ENCODE peak calls at places on chromosomes 11 and 22, in nine cellular contexts. One of them, this sample, is unnamed.

GRCh38 chr22:44088976-44089570 is 65.0 kb downstream of the PARVB start:
- DNase-seq in GM12878: no peak
- DNase-seq in PC-3: no peak
- DNase-seq in K562: no peak
- DNase-seq in hepatocyte: no peak
- DNase-seq in fibroblast of lung: no peak
- DNase-seq in GM23248: peak
- DNase-seq in A673: no peak
- DNase-seq in astrocyte: peak
- DNase-seq in this sample: peak

GRCh38 chr11:61414547-61414946 is 15.2 kb downstream of the CPSF7 start:
- DNase-seq in hepatocyte: no peak
- DNase-seq in A673: no peak
- DNase-seq in K562: no peak
- DNase-seq in GM12878: no peak
- DNase-seq in astrocyte: no peak
- DNase-seq in fibroblast of lung: no peak
- DNase-seq in GM23248: no peak
- DNase-seq in PC-3: no peak
- DNase-seq in this sample: no peak

GRCh38 chr11:14643697-14644395 is at the start of gene PDE3B:
- DNase-seq in A673: peak
- DNase-seq in GM23248: peak
- DNase-seq in PC-3: peak
- DNase-seq in fibroblast of lung: peak
- DNase-seq in hepatocyte: peak
- DNase-seq in K562: peak
- DNase-seq in GM12878: no peak
- DNase-seq in astrocyte: peak
- DNase-seq in this sample: no peak

GRCh38 chr22:37492428-37493344 is 6.5 kb upstream of the MFNG start:
- DNase-seq in astrocyte: peak
- DNase-seq in A673: peak
- DNase-seq in fibroblast of lung: peak
- DNase-seq in PC-3: peak
- DNase-seq in K562: peak
- DNase-seq in hepatocyte: no peak
- DNase-seq in GM12878: no peak
- DNase-seq in GM23248: peak
- DNase-seq in this sample: no peak

GRCh38 chr11:113023228-113023627 is 62.0 kb downstream of the NCAM1 start:
- DNase-seq in GM23248: peak
- DNase-seq in hepatocyte: no peak
- DNase-seq in astrocyte: peak
- DNase-seq in GM12878: no peak
- DNase-seq in K562: no peak
- DNase-seq in fibroblast of lung: no peak
- DNase-seq in A673: peak
- DNase-seq in PC-3: no peak
- DNase-seq in this sample: no peak

GRCh38 chr22:43633631-43634030 is 178.5 kb downstream of the EFCAB6 start:
- DNase-seq in fibroblast of lung: no peak
- DNase-seq in A673: no peak
- DNase-seq in GM23248: no peak
- DNase-seq in GM12878: no peak
- DNase-seq in astrocyte: no peak
- DNase-seq in K562: no peak
- DNase-seq in PC-3: no peak
- DNase-seq in hepatocyte: no peak
- DNase-seq in this sample: no peak

GRCh38 chr11:86205415-86206268 is 38.9 kb upstream of the EED start:
- DNase-seq in hepatocyte: no peak
- DNase-seq in GM23248: no peak
- DNase-seq in A673: no peak
- DNase-seq in fibroblast of lung: peak
- DNase-seq in K562: no peak
- DNase-seq in GM12878: no peak
- DNase-seq in astrocyte: no peak
- DNase-seq in PC-3: no peak
- DNase-seq in this sample: no peak

GRCh38 chr11:65355013-65355775 is 643 bp downstream of the TIGD3 start:
- DNase-seq in GM12878: no peak
- DNase-seq in hepatocyte: peak
- DNase-seq in fibroblast of lung: no peak
- DNase-seq in astrocyte: no peak
- DNase-seq in PC-3: peak
- DNase-seq in GM23248: no peak
- DNase-seq in K562: peak
- DNase-seq in A673: no peak
- DNase-seq in this sample: no peak

GRCh38 chr11:67545280-67545679 is 22.0 kb upstream of the CABP2 start:
- DNase-seq in fibroblast of lung: no peak
- DNase-seq in hepatocyte: no peak
- DNase-seq in PC-3: no peak
- DNase-seq in GM12878: no peak
- DNase-seq in K562: peak
- DNase-seq in GM23248: no peak
- DNase-seq in astrocyte: no peak
- DNase-seq in A673: peak
- DNase-seq in this sample: no peak

GRCh38 chr11:36214976-36215687 is 74.1 kb downstream of the COMMD9 start:
- DNase-seq in GM23248: no peak
- DNase-seq in K562: no peak
- DNase-seq in PC-3: no peak
- DNase-seq in astrocyte: no peak
- DNase-seq in fibroblast of lung: no peak
- DNase-seq in A673: no peak
- DNase-seq in GM12878: no peak
- DNase-seq in hepatocyte: no peak
- DNase-seq in this sample: no peak

GRCh38 chr11:202490-202889 is 4.7 kb downstream of the BET1L start:
- DNase-seq in GM23248: no peak
- DNase-seq in astrocyte: no peak
- DNase-seq in PC-3: no peak
- DNase-seq in GM12878: no peak
- DNase-seq in fibroblast of lung: no peak
- DNase-seq in A673: no peak
- DNase-seq in hepatocyte: no peak
- DNase-seq in K562: no peak
- DNase-seq in this sample: no peak

GRCh38 chr11:93497575-93497974 is 45.6 kb downstream of the SMCO4 start:
- DNase-seq in PC-3: no peak
- DNase-seq in GM12878: no peak
- DNase-seq in astrocyte: no peak
- DNase-seq in hepatocyte: no peak
- DNase-seq in A673: no peak
- DNase-seq in fibroblast of lung: no peak
- DNase-seq in GM23248: no peak
- DNase-seq in K562: no peak
- DNase-seq in this sample: no peak

GRCh38 chr22:37050913-37051628 is 471 bp upstream of the KCTD17 start:
- DNase-seq in K562: no peak
- DNase-seq in GM23248: no peak
- DNase-seq in hepatocyte: no peak
- DNase-seq in astrocyte: no peak
- DNase-seq in GM12878: no peak
- DNase-seq in A673: no peak
- DNase-seq in fibroblast of lung: no peak
- DNase-seq in PC-3: no peak
- DNase-seq in this sample: no peak

GRCh38 chr11:114263510-114264170 is 32.6 kb upstream of the NNMT start:
- DNase-seq in astrocyte: no peak
- DNase-seq in GM12878: no peak
- DNase-seq in GM23248: no peak
- DNase-seq in fibroblast of lung: no peak
- DNase-seq in PC-3: no peak
- DNase-seq in A673: no peak
- DNase-seq in K562: no peak
- DNase-seq in hepatocyte: no peak
- DNase-seq in this sample: no peak

GRCh38 chr11:78079232-78080083 is at the start of gene NDUFC2:
- DNase-seq in astrocyte: peak
- DNase-seq in GM12878: peak
- DNase-seq in PC-3: peak
- DNase-seq in fibroblast of lung: peak
- DNase-seq in A673: peak
- DNase-seq in hepatocyte: peak
- DNase-seq in K562: peak
- DNase-seq in GM23248: peak
- DNase-seq in this sample: peak

GRCh38 chr11:13126430-13126829 is 117.3 kb downstream of the RASSF10 start:
- DNase-seq in GM23248: no peak
- DNase-seq in PC-3: peak
- DNase-seq in astrocyte: peak
- DNase-seq in fibroblast of lung: peak
- DNase-seq in GM12878: no peak
- DNase-seq in hepatocyte: no peak
- DNase-seq in K562: no peak
- DNase-seq in A673: no peak
- DNase-seq in this sample: no peak

GRCh38 chr22:27495325-27495724 is 306.2 kb downstream of the MN1 start:
- DNase-seq in K562: no peak
- DNase-seq in PC-3: no peak
- DNase-seq in GM23248: no peak
- DNase-seq in GM12878: no peak
- DNase-seq in astrocyte: no peak
- DNase-seq in fibroblast of lung: no peak
- DNase-seq in A673: no peak
- DNase-seq in hepatocyte: no peak
- DNase-seq in this sample: no peak

GRCh38 chr22:49214976-49215375 is 612.7 kb downstream of the BRD1 start:
- DNase-seq in hepatocyte: no peak
- DNase-seq in PC-3: no peak
- DNase-seq in fibroblast of lung: no peak
- DNase-seq in GM12878: no peak
- DNase-seq in astrocyte: no peak
- DNase-seq in GM23248: no peak
- DNase-seq in K562: no peak
- DNase-seq in A673: no peak
- DNase-seq in this sample: no peak
- TF ChIP-seq EZH2 in hepatocyte: no peak
- TF ChIP-seq EZH2 in PC-3: no peak
- TF ChIP-seq EZH2 in fibroblast of lung: no peak
- TF ChIP-seq EZH2 in GM12878: no peak
- TF ChIP-seq EZH2 in astrocyte: no peak
- TF ChIP-seq EZH2 in GM23248: no peak
- TF ChIP-seq EZH2 in K562: no peak
- TF ChIP-seq EZH2 in A673: no peak
- TF ChIP-seq EZH2 in this sample: no peak

GRCh38 chr22:26122920-26123468 is 46.3 kb upstream of the SEZ6L start:
- DNase-seq in astrocyte: no peak
- DNase-seq in PC-3: no peak
- DNase-seq in fibroblast of lung: no peak
- DNase-seq in GM23248: no peak
- DNase-seq in hepatocyte: no peak
- DNase-seq in K562: no peak
- DNase-seq in A673: peak
- DNase-seq in GM12878: peak
- DNase-seq in this sample: no peak
- H3K4me3 ChIP-seq in astrocyte: no peak
- H3K4me3 ChIP-seq in PC-3: no peak
- H3K4me3 ChIP-seq in fibroblast of lung: no peak
- H3K4me3 ChIP-seq in GM23248: no peak
- H3K4me3 ChIP-seq in hepatocyte: no peak
- H3K4me3 ChIP-seq in K562: no peak
- H3K4me3 ChIP-seq in A673: no peak
- H3K4me3 ChIP-seq in GM12878: no peak
- H3K4me3 ChIP-seq in this sample: no peak

DNA sequence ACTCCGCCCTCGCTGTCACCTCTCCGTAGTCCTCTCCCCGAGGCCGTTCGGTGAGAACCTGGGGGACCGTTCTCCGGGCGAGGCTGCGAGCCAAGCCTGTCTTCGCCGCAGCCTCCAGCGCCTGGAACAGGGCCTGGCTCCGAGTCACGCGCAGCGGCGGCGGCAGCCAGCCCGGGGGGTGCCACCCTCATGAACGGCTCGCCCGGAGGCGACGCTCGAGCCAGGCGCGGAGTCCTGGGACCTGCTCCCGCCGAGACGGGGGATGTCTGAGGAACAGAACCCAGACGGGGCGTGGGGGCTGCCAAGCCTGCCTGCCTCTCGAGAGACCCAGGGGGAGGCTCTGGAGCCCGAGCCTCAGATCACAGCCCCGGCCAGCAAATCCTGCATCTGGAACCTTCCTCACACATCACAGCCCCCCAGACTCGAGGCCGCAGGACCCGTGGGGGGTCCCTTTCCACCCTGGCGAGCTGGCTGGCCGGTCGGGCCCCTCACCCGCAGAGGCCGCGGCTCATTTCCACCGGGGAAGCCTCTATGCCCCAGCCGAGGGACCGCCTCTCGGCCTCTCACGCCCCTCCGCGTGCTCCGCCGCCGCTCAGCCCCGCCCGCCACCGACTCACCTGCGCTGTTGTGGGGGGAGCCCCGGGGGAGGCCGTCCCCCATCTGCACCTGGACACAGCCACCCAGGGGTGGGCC is 4.1 kb downstream of the SHISA8 start:
- DNase-seq in K562: no peak
- DNase-seq in hepatocyte: peak
- DNase-seq in GM12878: no peak
- DNase-seq in A673: no peak
- DNase-seq in PC-3: peak
- DNase-seq in GM23248: peak
- DNase-seq in astrocyte: no peak
- DNase-seq in fibroblast of lung: no peak
- DNase-seq in this sample: no peak
- TF ChIP-seq EZH2 in K562: no peak
- TF ChIP-seq EZH2 in hepatocyte: peak
- TF ChIP-seq EZH2 in GM12878: no peak
- TF ChIP-seq EZH2 in A673: no peak
- TF ChIP-seq EZH2 in PC-3: no peak
- TF ChIP-seq EZH2 in GM23248: no peak
- TF ChIP-seq EZH2 in astrocyte: peak
- TF ChIP-seq EZH2 in fibroblast of lung: peak
- TF ChIP-seq EZH2 in this sample: peak

DNA sequence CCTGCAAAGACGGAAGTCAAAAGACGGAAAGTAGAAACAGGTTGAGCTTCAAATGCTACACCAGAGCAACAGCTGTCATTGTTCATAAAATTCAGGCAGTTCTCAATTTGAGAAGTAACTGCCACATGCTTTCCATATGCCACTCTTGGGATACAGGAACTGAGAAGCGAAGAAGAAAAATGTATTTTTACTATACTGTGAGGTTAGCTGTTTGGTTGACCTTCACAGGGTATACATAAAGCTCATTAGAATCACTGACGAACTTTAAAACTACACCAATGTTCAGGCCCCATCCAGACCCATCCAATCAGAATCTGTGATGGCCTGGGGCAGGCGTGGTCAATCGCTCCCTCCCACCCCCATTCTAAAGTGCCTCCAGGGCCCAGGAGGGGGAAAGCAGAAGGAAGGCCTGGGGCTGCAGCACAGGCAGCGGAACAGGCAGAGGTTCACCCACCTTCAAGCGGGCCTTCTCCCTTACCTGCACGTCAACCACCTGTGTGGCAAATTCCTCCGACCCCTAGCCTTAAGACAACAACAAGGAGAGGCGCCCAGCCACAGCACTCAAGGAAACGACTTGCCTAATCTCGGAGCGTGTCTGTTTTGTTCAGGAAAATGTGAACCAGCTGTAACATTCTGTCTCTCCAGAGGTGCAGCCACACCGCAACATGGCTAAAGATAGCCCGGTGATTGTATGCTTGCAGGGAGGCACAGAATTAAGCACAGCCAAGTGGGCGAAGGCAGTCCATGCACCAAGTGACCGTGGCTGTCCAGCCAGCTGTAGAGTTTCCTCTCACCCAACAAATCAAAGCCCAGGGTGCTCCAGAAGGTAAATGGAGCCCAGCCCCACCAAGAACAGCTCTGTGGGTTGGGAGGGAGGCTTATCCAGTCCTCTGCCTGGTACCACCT is 82.6 kb downstream of the MICAL3 start:
- DNase-seq in astrocyte: no peak
- DNase-seq in GM23248: no peak
- DNase-seq in K562: peak
- DNase-seq in PC-3: no peak
- DNase-seq in hepatocyte: no peak
- DNase-seq in A673: no peak
- DNase-seq in GM12878: no peak
- DNase-seq in fibroblast of lung: no peak
- DNase-seq in this sample: no peak
- H3K4me3 ChIP-seq in astrocyte: no peak
- H3K4me3 ChIP-seq in GM23248: no peak
- H3K4me3 ChIP-seq in K562: no peak
- H3K4me3 ChIP-seq in PC-3: no peak
- H3K4me3 ChIP-seq in hepatocyte: no peak
- H3K4me3 ChIP-seq in A673: no peak
- H3K4me3 ChIP-seq in GM12878: no peak
- H3K4me3 ChIP-seq in fibroblast of lung: no peak
- H3K4me3 ChIP-seq in this sample: no peak

This sample was measured in keratinocyte.